ENCODE peak calls at places on chromosomes 3 and 15, in nine cellular contexts. V, N, X, C, D, H, Q, A and G are unnamed samples.

GRCh38 chr3:29156071-29156715 is 124.7 kb upstream of the RBMS3 start:
- DNase-seq in V (no peak), N (no peak), X (no peak), C (no peak), D (no peak), H (no peak), Q (no peak), A (peak; percentile 10), G (no peak)

GRCh38 chr15:51505251-51505650 is 117.3 kb downstream of the DMXL2 start:
- DNase-seq in V (no peak), N (no peak), X (no peak), C (no peak), D (no peak), H (no peak), Q (no peak), A (no peak), G (no peak)

GRCh38 chr15:52193791-52194190 is 2.6 kb upstream of the GNB5 start:
- DNase-seq in V (no peak), N (no peak), X (no peak), C (no peak), D (no peak), H (peak; percentile 13), Q (no peak), A (no peak), G (no peak)

GRCh38 chr15:38885001-38885400 is 320.4 kb upstream of the RASGRP1 start:
- DNase-seq in V (no peak), N (no peak), X (no peak), C (no peak), D (no peak), H (peak; percentile 92), Q (no peak), A (no peak), G (no peak)

GRCh38 chr15:25501828-25502446 is 63.1 kb upstream of the UBE3A start:
- DNase-seq in V (no peak), N (no peak), X (no peak), C (no peak), D (no peak), H (peak; percentile 35), Q (no peak), A (peak; percentile 29), G (no peak)

GRCh38 chr3:14343338-14344112 is 58.9 kb upstream of the SLC6A6 start:
- DNase-seq in V (no peak), N (no peak), X (no peak), C (no peak), D (no peak), H (no peak), Q (no peak), A (no peak), G (no peak)

GRCh38 chr3:188821998-188822397 is 349.8 kb upstream of the TPRG1 start:
- DNase-seq in V (no peak), N (no peak), X (no peak), C (no peak), D (no peak), H (no peak), Q (no peak), A (no peak), G (peak; percentile 67)

GRCh38 chr15:72961326-72961725 is 90.9 kb upstream of the NEO1 start:
- DNase-seq in V (no peak), N (no peak), X (no peak), C (no peak), D (peak; percentile 60), H (no peak), Q (no peak), A (no peak), G (no peak)

GRCh38 chr3:56790016-56790950 is 11.5 kb downstream of the ARHGEF3 start:
- DNase-seq in V (no peak), N (no peak), X (peak; percentile 37), C (no peak), D (no peak), H (no peak), Q (no peak), A (no peak), G (no peak)

GRCh38 chr3:43061101-43061895 is 44.6 kb downstream of the POMGNT2 start:
- DNase-seq in V (no peak), N (no peak), X (no peak), C (no peak), D (no peak), H (no peak), Q (no peak), A (no peak), G (no peak)

GRCh38 chr15:96261575-96262034 is 68.9 kb upstream of the NR2F2 start:
- DNase-seq in V (no peak), N (no peak), X (no peak), C (no peak), D (no peak), H (no peak), Q (no peak), A (no peak), G (no peak)

GRCh38 chr3:46022909-46023785 is 4.1 kb downstream of the XCR1 start:
- DNase-seq in V (no peak), N (no peak), X (no peak), C (no peak), D (no peak), H (no peak), Q (no peak), A (peak; percentile 45), G (no peak)

GRCh38 chr3:48652923-48653715 is 9.6 kb downstream of the CELSR3 start:
- DNase-seq in V (no peak), N (peak; percentile 9), X (no peak), C (no peak), D (no peak), H (no peak), Q (no peak), A (no peak), G (no peak)

GRCh38 chr15:37035349-37035748 is 65.0 kb downstream of the MEIS2 start:
- DNase-seq in V (peak; percentile 24), N (no peak), X (no peak), C (no peak), D (no peak), H (peak; percentile 49), Q (peak; percentile 47), A (no peak), G (no peak)

GRCh38 chr15:79967331-79968182 is 3.4 kb downstream of the BCL2A1 start:
- DNase-seq in V (no peak), N (no peak), X (no peak), C (no peak), D (no peak), H (no peak), Q (no peak), A (no peak), G (no peak)

GRCh38 chr3:194083253-194084224 is 52.4 kb upstream of the HES1 start:
- DNase-seq in V (no peak), N (no peak), X (no peak), C (no peak), D (no peak), H (peak; percentile 54), Q (no peak), A (no peak), G (no peak)

GRCh38 chr3:187072102-187072501 is 67.2 kb downstream of the RPL39L start:
- DNase-seq in V (no peak), N (no peak), X (no peak), C (no peak), D (no peak), H (no peak), Q (no peak), A (no peak), G (no peak)

GRCh38 chr3:189808246-189809007 is 177.2 kb downstream of the TP63 start:
- DNase-seq in V (no peak), N (no peak), X (no peak), C (no peak), D (no peak), H (no peak), Q (no peak), A (no peak), G (no peak)

GRCh38 chr3:144358191-144358590 is 386.6 kb downstream of the DIPK2A start:
- DNase-seq in V (no peak), N (no peak), X (no peak), C (no peak), D (no peak), H (no peak), Q (no peak), A (no peak), G (no peak)

GRCh38 chr3:12644297-12644937 is 19.5 kb downstream of the RAF1 start:
- DNase-seq in V (no peak), N (no peak), X (no peak), C (no peak), D (no peak), H (peak; percentile 77), Q (no peak), A (no peak), G (no peak)

GRCh38 chr15:76866716-76867321 is 38.3 kb downstream of the SCAPER start:
- DNase-seq in V (peak; percentile 30), N (peak; percentile 18), X (no peak), C (no peak), D (no peak), H (peak; percentile 45), Q (no peak), A (peak; percentile 17), G (no peak)

GRCh38 chr3:123561188-123561587 is 23.7 kb downstream of the HACD2 start:
- DNase-seq in V (no peak), N (no peak), X (no peak), C (no peak), D (no peak), H (no peak), Q (no peak), A (no peak), G (no peak)

GRCh38 chr3:185825639-185826481 is 1.0 kb upstream of the IGF2BP2 start:
- DNase-seq in V (no peak), N (peak; percentile 83), X (peak; percentile 56), C (peak; percentile 20), D (peak; percentile 76), H (peak; percentile 34), Q (peak; percentile 13), A (peak; percentile 87), G (no peak)

GRCh38 chr15:90839187-90840071 is 29.0 kb upstream of the FURIN start:
- DNase-seq in V (no peak), N (peak; percentile 29), X (no peak), C (peak; percentile 29), D (peak; percentile 75), H (no peak), Q (no peak), A (peak; percentile 92), G (peak; percentile 72)

GRCh38 chr3:117104792-117105191 is 395.2 kb downstream of the TUSC7 start:
- DNase-seq in V (no peak), N (no peak), X (no peak), C (no peak), D (no peak), H (no peak), Q (no peak), A (no peak), G (no peak)

GRCh38 chr3:33194303-33194702 is 24.3 kb downstream of the SUSD5 start:
- DNase-seq in V (no peak), N (no peak), X (no peak), C (no peak), D (no peak), H (no peak), Q (no peak), A (no peak), G (no peak)

GRCh38 chr3:44584646-44585501 is at the start of gene ZNF660:
- DNase-seq in V (no peak), N (peak; percentile 20), X (peak; percentile 25), C (no peak), D (peak; percentile 37), H (peak; percentile 64), Q (peak; percentile 47), A (peak; percentile 96), G (no peak)

GRCh38 chr15:33840615-33841014 is 127.7 kb upstream of the CHRM5 start:
- DNase-seq in V (no peak), N (no peak), X (no peak), C (no peak), D (no peak), H (no peak), Q (no peak), A (no peak), G (no peak)

GRCh38 chr3:123791898-123792297 is 92.2 kb downstream of the MYLK start:
- DNase-seq in V (no peak), N (no peak), X (no peak), C (no peak), D (no peak), H (peak; percentile 49), Q (no peak), A (no peak), G (no peak)

GRCh38 chr15:58793862-58794261 is 22.8 kb downstream of the MINDY2 start:
- DNase-seq in V (no peak), N (peak; percentile 92), X (no peak), C (no peak), D (no peak), H (no peak), Q (no peak), A (peak; percentile 28), G (no peak)